ENCODE peak calls at places on chromosomes 4 and X, in five cellular contexts. N, J, A, T and P are unnamed samples.

GRCh38 chr4:2944882-2945526 is 18.2 kb downstream of the NOP14 start:
- DNase-seq in N (no peak), J (no peak), A (no peak), T (no peak), P (no peak)

GRCh38 chr4:155643087-155643486 is 23.6 kb upstream of the GUCY1A1 start:
- DNase-seq in N (no peak), J (no peak), A (no peak), T (no peak), P (no peak)

GRCh38 chr4:19119904-19120303 is 1098.3 kb upstream of the LCORL start:
- DNase-seq in N (no peak), J (no peak), A (no peak), T (no peak), P (no peak)

GRCh38 chr4:17186916-17187315 is 288.5 kb upstream of the LDB2 start:
- DNase-seq in N (no peak), J (no peak), A (peak), T (no peak), P (peak)

GRCh38 chr4:184437988-184438774 is 36.2 kb downstream of the IRF2 start:
- DNase-seq in N (no peak), J (no peak), A (no peak), T (no peak), P (no peak)

GRCh38 chr4:83340692-83341343 is 6.2 kb upstream of the HPSE start:
- DNase-seq in N (no peak), J (no peak), A (no peak), T (no peak), P (no peak)

GRCh38 chrX:17214962-17215361 is 160.0 kb upstream of the NHS start:
- DNase-seq in N (no peak), J (no peak), A (no peak), T (no peak), P (no peak)

GRCh38 chr4:131370846-131371245 is 1778.2 kb upstream of the PCDH10 start:
- DNase-seq in N (no peak), J (no peak), A (no peak), T (no peak), P (no peak)

GRCh38 chr4:36214735-36215485 is 29.4 kb downstream of the ARAP2 start:
- DNase-seq in N (no peak), J (no peak), A (no peak), T (no peak), P (no peak)

GRCh38 chr4:2330119-2331042 is 68.5 kb upstream of the MXD4 start:
- DNase-seq in N (no peak), J (no peak), A (peak), T (peak), P (no peak)

GRCh38 chr4:42845586-42845985 is 46.9 kb upstream of the GRXCR1 start:
- DNase-seq in N (no peak), J (no peak), A (no peak), T (no peak), P (no peak)

GRCh38 chr4:6560416-6561172 is 14.4 kb upstream of the MAN2B2 start:
- DNase-seq in N (no peak), J (no peak), A (no peak), T (peak), P (no peak)

GRCh38 chr4:76354517-76355473 is 48.3 kb downstream of the STBD1 start:
- DNase-seq in N (no peak), J (no peak), A (no peak), T (no peak), P (no peak)

GRCh38 chrX:2351321-2351720 is 149.5 kb downstream of the DHRSX start:
- DNase-seq in N (no peak), J (no peak), A (no peak), T (peak), P (no peak)

GRCh38 chr4:5863461-5864113 is 29.3 kb downstream of the CRMP1 start:
- DNase-seq in N (no peak), J (no peak), A (no peak), T (peak), P (no peak)

GRCh38 chrX:104370089-104370488 is 115.4 kb upstream of the ESX1 start:
- DNase-seq in N (no peak), J (no peak), A (no peak), T (no peak), P (no peak)

GRCh38 chr4:174665799-174666198 is 143.5 kb upstream of the HPGD start:
- DNase-seq in N (no peak), J (no peak), A (no peak), T (no peak), P (no peak)

GRCh38 chrX:16739574-16739973 is 20.2 kb downstream of the SYAP1 start:
- DNase-seq in N (no peak), J (no peak), A (no peak), T (no peak), P (no peak)

GRCh38 chr4:10305816-10306215 is 151.4 kb downstream of the ZNF518B start:
- DNase-seq in N (no peak), J (no peak), A (no peak), T (no peak), P (no peak)

GRCh38 chrX:7146026-7146702 is 1.3 kb upstream of the STS start:
- DNase-seq in N (no peak), J (no peak), A (no peak), T (no peak), P (no peak)